ENCODE peak calls at places on chromosome 17, in seven cellular contexts. D, N, G, X, S, Z and C are unnamed samples.

GRCh38 chr17:20242271-20242670 is 225.1 kb downstream of the LGALS9B start:
- DNase-seq in Z (no peak), D (no peak), N (no peak), G (no peak), S (no peak), X (no peak), C (no peak)

GRCh38 chr17:1474402-1475189 is 17.9 kb downstream of the MYO1C start:
- DNase-seq in Z (no peak), N (peak; percentile 80), D (no peak), G (no peak), X (no peak), S (no peak), C (no peak)

GRCh38 chr17:4478318-4478830 is 20.3 kb upstream of the SPNS2 start:
- DNase-seq in D (no peak), N (no peak), Z (no peak), G (no peak), S (no peak), X (no peak), C (no peak)

GRCh38 chr17:71423871-71424546 is 696.8 kb upstream of the SOX9 start:
- DNase-seq in Z (no peak), N (peak; percentile 92), G (peak; percentile 99), X (no peak), S (no peak), D (no peak), C (no peak)

GRCh38 chr17:50122945-50123344 is 7.0 kb downstream of the SAMD14 start:
- DNase-seq in G (no peak), S (no peak), D (no peak), Z (no peak), N (no peak), X (no peak), C (no peak)

GRCh38 chr17:1880851-1881630 is 51.2 kb downstream of the RPA1 start:
- DNase-seq in Z (no peak), S (no peak), G (no peak), X (no peak), D (no peak), N (no peak), C (no peak)

GRCh38 chr17:72661093-72661944 is 431.2 kb downstream of the SLC39A11 start:
- DNase-seq in Z (no peak), N (no peak), G (peak; percentile 97), D (no peak), S (no peak), X (no peak), C (no peak)

GRCh38 chr17:27879987-27880608 is 13.1 kb downstream of the LYRM9 start:
- DNase-seq in S (peak; percentile 52), N (peak; percentile 15), Z (peak; percentile 33), G (peak; percentile 44), X (peak; percentile 49), D (peak; percentile 34), C (peak; percentile 74)

GRCh38 chr17:80984749-80985148 is 6.9 kb upstream of the CHMP6 start:
- DNase-seq in D (no peak), X (no peak), Z (no peak), N (peak; percentile 71), G (peak; percentile 53), S (no peak), C (no peak)

GRCh38 chr17:61495161-61495857 is 43.1 kb downstream of the TBX4 start:
- DNase-seq in X (no peak), N (no peak), D (no peak), G (no peak), Z (no peak), S (no peak), C (no peak)